ENCODE peak calls at places on chromosome 4, in eight cellular contexts. I, S, Z, M, P, F, D and R are unnamed samples.

GRCh38 chr4:67393699-67394281 is 151.5 kb downstream of the CENPC start:
- DNase-seq in I (no peak), S (no peak), Z (peak), M (peak), P (no peak), F (peak), D (no peak), R (no peak)

GRCh38 chr4:112649055-112649408 is 12.1 kb downstream of the LARP7 start:
- DNase-seq in I (no peak), S (no peak), Z (no peak), M (no peak), P (no peak), F (no peak), D (no peak), R (no peak)

GRCh38 chr4:182918791-182919302 is 1.7 kb upstream of the DCTD start:
- DNase-seq in I (no peak), S (no peak), Z (no peak), M (peak), P (no peak), F (no peak), D (peak), R (no peak)

GRCh38 chr4:8070751-8071718 is 87.6 kb downstream of the ABLIM2 start:
- DNase-seq in I (no peak), S (no peak), Z (no peak), M (no peak), P (no peak), F (no peak), D (no peak), R (no peak)

GRCh38 chr4:15504041-15504440 is 34.4 kb downstream of the CC2D2A start:
- DNase-seq in I (no peak), S (no peak), Z (no peak), M (no peak), P (no peak), F (no peak), D (no peak), R (no peak)

GRCh38 chr4:2796261-2797187 is 3.6 kb downstream of the SH3BP2 start:
- DNase-seq in I (no peak), S (no peak), Z (no peak), M (peak), P (peak), F (peak), D (no peak), R (peak)

GRCh38 chr4:123819362-123820035 is 422.9 kb downstream of the SPRY1 start:
- DNase-seq in I (no peak), S (no peak), Z (no peak), M (peak), P (no peak), F (no peak), D (no peak), R (no peak)

GRCh38 chr4:98754736-98755135 is 96.3 kb upstream of the TSPAN5 start:
- DNase-seq in I (no peak), S (no peak), Z (no peak), M (no peak), P (no peak), F (no peak), D (no peak), R (no peak)

GRCh38 chr4:114017120-114017917 is 37.9 kb upstream of the ARSJ start:
- DNase-seq in I (no peak), S (no peak), Z (no peak), M (peak), P (no peak), F (no peak), D (no peak), R (no peak)

GRCh38 chr4:173367946-173368345 is 2.8 kb upstream of the SAP30 start:
- DNase-seq in I (no peak), S (no peak), Z (no peak), M (peak), P (no peak), F (no peak), D (no peak), R (no peak)

GRCh38 chr4:168711197-168712120 is 214.6 kb downstream of the PALLD start:
- DNase-seq in I (no peak), S (no peak), Z (peak), M (peak), P (no peak), F (no peak), D (no peak), R (no peak)

GRCh38 chr4:87375719-87376291 is 15.2 kb downstream of the HSD17B11 start:
- DNase-seq in I (no peak), S (no peak), Z (peak), M (peak), P (no peak), F (peak), D (no peak), R (peak)

GRCh38 chr4:108512615-108513505 is 107.5 kb upstream of the RPL34 start:
- DNase-seq in I (no peak), S (no peak), Z (peak), M (peak), P (no peak), F (peak), D (peak), R (peak)

GRCh38 chr4:7104366-7105031 is 36.6 kb upstream of the GRPEL1 start:
- DNase-seq in I (no peak), S (no peak), Z (no peak), M (no peak), P (no peak), F (no peak), D (no peak), R (no peak)

GRCh38 chr4:154982187-154983047 is 201.3 kb downstream of the RBM46 start:
- DNase-seq in I (peak), S (peak), Z (peak), M (peak), P (peak), F (peak), D (no peak), R (peak)

GRCh38 chr4:184288451-184289178 is 70.9 kb upstream of the ENPP6 start:
- DNase-seq in I (no peak), S (no peak), Z (no peak), M (no peak), P (no peak), F (no peak), D (no peak), R (peak)

GRCh38 chr4:125313497-125313896 is 1.3 kb upstream of the FAT4 start:
- DNase-seq in I (no peak), S (no peak), Z (peak), M (peak), P (peak), F (peak), D (no peak), R (peak)

GRCh38 chr4:84497220-84497834 is 1.8 kb downstream of the NKX6-1 start:
- DNase-seq in I (no peak), S (no peak), Z (no peak), M (no peak), P (no peak), F (no peak), D (no peak), R (no peak)

GRCh38 chr4:114103908-114104307 is 124.5 kb upstream of the ARSJ start:
- DNase-seq in I (no peak), S (no peak), Z (no peak), M (no peak), P (no peak), F (no peak), D (no peak), R (no peak)

GRCh38 chr4:98794565-98795205 is 134.2 kb downstream of the EIF4E start:
- DNase-seq in I (no peak), S (no peak), Z (peak), M (peak), P (no peak), F (no peak), D (no peak), R (no peak)

GRCh38 chr4:179872751-179873150 is 2370.5 kb upstream of the TENM3 start:
- DNase-seq in I (no peak), S (no peak), Z (no peak), M (no peak), P (no peak), F (no peak), D (no peak), R (no peak)

GRCh38 chr4:10063544-10064300 is 42.4 kb upstream of the SLC2A9 start:
- DNase-seq in I (peak), S (no peak), Z (peak), M (peak), P (peak), F (peak), D (no peak), R (no peak)

GRCh38 chr4:152735302-152735917 is 44.1 kb downstream of the TIGD4 start:
- DNase-seq in I (no peak), S (no peak), Z (no peak), M (peak), P (no peak), F (peak), D (no peak), R (no peak)

GRCh38 chr4:173777921-173778320 is 247.9 kb upstream of the HAND2 start:
- DNase-seq in I (no peak), S (no peak), Z (no peak), M (no peak), P (no peak), F (no peak), D (no peak), R (no peak)

GRCh38 chr4:78451407-78451806 is 100.2 kb upstream of the ANXA3 start:
- DNase-seq in I (no peak), S (no peak), Z (no peak), M (no peak), P (no peak), F (no peak), D (no peak), R (no peak)

DNA sequence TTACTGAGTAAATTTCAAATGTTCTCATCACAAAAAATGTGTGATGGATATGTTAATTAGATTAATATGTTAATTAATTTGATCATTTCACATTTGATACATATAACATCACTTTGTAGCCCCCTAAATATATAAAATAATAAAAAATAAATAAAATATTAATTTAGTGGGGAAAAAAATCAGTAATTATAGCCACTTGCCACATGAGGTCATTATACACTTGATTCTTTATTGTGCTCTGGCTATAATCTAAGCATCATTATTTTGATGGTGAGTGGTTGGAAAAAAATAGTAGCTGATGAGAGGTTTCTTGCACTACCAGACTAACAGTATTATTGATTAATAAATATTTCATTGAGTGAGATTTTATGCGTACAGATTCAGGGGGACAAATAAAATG is 57.4 kb downstream of the DCK start:
- DNase-seq in I (no peak), S (no peak), Z (no peak), M (no peak), P (no peak), F (no peak), D (no peak), R (no peak)
- TF ChIP-seq CTCF in I (peak), S (no peak), Z (no peak), M (no peak), P (no peak), F (no peak), D (no peak), R (no peak)

DNA sequence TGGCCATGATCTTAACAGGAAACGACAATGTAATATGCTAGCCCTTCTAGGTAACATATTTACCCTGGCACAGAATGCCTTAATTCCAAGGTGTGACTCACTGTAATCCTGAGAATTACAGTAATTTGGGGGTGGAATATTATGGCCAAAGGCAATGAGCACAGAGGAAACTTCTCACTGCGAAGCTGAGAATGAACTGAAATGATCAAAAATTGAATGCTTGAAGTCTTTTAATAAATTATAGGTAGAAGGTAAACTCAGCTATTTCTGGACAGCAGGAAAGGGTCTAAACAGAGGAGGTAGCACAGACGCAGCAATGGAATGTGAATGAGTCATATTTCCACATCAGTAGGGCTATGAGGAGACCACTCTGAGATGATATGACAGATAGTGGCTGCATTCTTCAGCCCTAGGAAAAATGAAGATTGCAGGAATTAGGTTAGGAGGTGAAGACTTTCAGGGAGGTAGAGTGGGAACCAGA is 312.6 kb downstream of the PACRGL start:
- DNase-seq in I (no peak), S (no peak), Z (no peak), M (peak), P (no peak), F (no peak), D (no peak), R (no peak)
- TF ChIP-seq CTCF in I (no peak), S (no peak), Z (no peak), M (no peak), P (no peak), F (no peak), D (no peak), R (no peak)

GRCh38 chr4:40506492-40506891 is 123.2 kb downstream of the RBM47 start:
- DNase-seq in I (no peak), S (no peak), Z (no peak), M (peak), P (no peak), F (no peak), D (no peak), R (no peak)

GRCh38 chr4:40506066-40506465 is 123.6 kb downstream of the RBM47 start:
- DNase-seq in I (no peak), S (no peak), Z (no peak), M (peak), P (no peak), F (no peak), D (no peak), R (no peak)

GRCh38 chr4:40511017-40511614 is 118.5 kb downstream of the RBM47 start:
- DNase-seq in I (no peak), S (no peak), Z (no peak), M (no peak), P (no peak), F (no peak), D (no peak), R (peak)

GRCh38 chr4:40502936-40503335 is 126.7 kb downstream of the RBM47 start:
- DNase-seq in I (no peak), S (no peak), Z (no peak), M (peak), P (no peak), F (no peak), D (no peak), R (no peak)

GRCh38 chr4:40507977-40508376 is 121.7 kb downstream of the RBM47 start:
- DNase-seq in I (no peak), S (no peak), Z (no peak), M (no peak), P (no peak), F (peak), D (no peak), R (peak)
- TF ChIP-seq CTCF in I (no peak), S (peak), Z (no peak), M (no peak), P (no peak), F (no peak), D (no peak), R (peak)

GRCh38 chr4:65954416-65954815 is 284.1 kb upstream of the EPHA5 start:
- DNase-seq in I (no peak), S (no peak), Z (no peak), M (peak), P (no peak), F (no peak), D (no peak), R (no peak)

DNA sequence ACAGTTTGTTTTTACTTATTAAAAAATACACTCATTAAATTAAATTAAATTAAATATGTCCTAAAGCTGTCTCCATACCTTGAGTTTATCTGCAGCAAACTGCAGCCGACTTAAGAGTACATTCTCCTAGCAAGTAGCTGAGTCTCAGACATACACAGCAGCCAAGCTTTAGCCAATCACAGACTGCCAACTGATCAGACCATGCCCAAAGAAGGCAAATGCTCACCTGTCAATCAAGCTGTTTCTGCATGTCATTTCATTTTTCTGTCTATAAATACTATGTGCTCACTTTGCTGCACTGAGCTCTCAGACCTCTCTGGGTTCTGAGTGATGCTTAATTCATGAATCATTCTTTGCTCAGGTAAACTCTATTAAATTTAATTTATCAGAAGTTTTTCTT is 280.9 kb upstream of the EPHA5 start:
- DNase-seq in I (no peak), S (no peak), Z (no peak), M (no peak), P (no peak), F (no peak), D (no peak), R (no peak)
- TF ChIP-seq CTCF in I (no peak), S (no peak), Z (no peak), M (no peak), P (no peak), F (no peak), D (no peak), R (no peak)